ENCODE peak calls at places on chromosomes 7 and 10, in nine cellular contexts. A is sciatic nerve, H is Calu3, P is epithelial cell of esophagus, G is cardiac septum, N is OCI-LY7, F is keratinocyte, T is glutamatergic neuron, Z is NCI-H187 treated with DMSO at 0.1 percent for 48 hours. D is an unnamed sample.

GRCh38 chr10:49844775-49845561 is 82.8 kb upstream of the OGDHL start:
- DNase-seq in A (no peak), H (peak), P (peak), G (no peak), N (no peak), F (no peak), T (no peak), Z (no peak), D (peak)

GRCh38 chr7:32079530-32079929 is 9.3 kb upstream of the PDE1C start:
- DNase-seq in A (no peak), H (no peak), P (no peak), G (peak), N (no peak), F (no peak), T (no peak), Z (no peak), D (no peak)

GRCh38 chr10:93481931-93482834 is at the start of gene MYOF:
- DNase-seq in A (peak), H (peak), P (peak), G (no peak), N (peak), F (no peak), T (no peak), Z (no peak), D (peak)

GRCh38 chr7:39413866-39414668 is 152.1 kb upstream of the YAE1 start:
- DNase-seq in A (peak), H (peak), P (peak), G (no peak), N (peak), F (no peak), T (peak), Z (no peak), D (peak)

GRCh38 chr10:114538544-114538906 is 119.5 kb downstream of the ABLIM1 start:
- DNase-seq in A (no peak), H (peak), P (peak), G (no peak), N (peak), F (no peak), T (no peak), Z (no peak), D (no peak)

GRCh38 chr7:29588900-29589696 is 25.5 kb downstream of the PRR15 start:
- DNase-seq in A (no peak), H (peak), P (peak), G (no peak), N (peak), F (no peak), T (peak), Z (no peak), D (peak)

GRCh38 chr10:116985611-116986010 is 19.4 kb downstream of the SHTN1 start:
- DNase-seq in A (no peak), H (no peak), P (peak), G (no peak), N (no peak), F (no peak), T (no peak), Z (no peak), D (no peak)

GRCh38 chr7:74284781-74285259 is 4.4 kb upstream of the CLIP2 start:
- DNase-seq in A (no peak), H (peak), P (no peak), G (no peak), N (no peak), F (no peak), T (peak), Z (no peak), D (peak)

GRCh38 chr7:12490105-12490688 is 80.3 kb upstream of the SCIN start:
- DNase-seq in A (no peak), H (no peak), P (peak), G (no peak), N (peak), F (no peak), T (no peak), Z (peak), D (peak)

GRCh38 chr7:55576753-55577152 is 4.5 kb upstream of the VOPP1 start:
- DNase-seq in A (no peak), H (no peak), P (no peak), G (no peak), N (no peak), F (no peak), T (no peak), Z (no peak), D (no peak)

GRCh38 chr10:108204528-108205313 is 1040.2 kb upstream of the SORCS1 start:
- DNase-seq in A (no peak), H (no peak), P (peak), G (no peak), N (peak), F (no peak), T (peak), Z (no peak), D (peak)

GRCh38 chr7:134165266-134165665 is 38.1 kb downstream of the LRGUK start:
- DNase-seq in A (no peak), H (no peak), P (no peak), G (no peak), N (no peak), F (no peak), T (no peak), Z (no peak), D (no peak)

GRCh38 chr7:12174931-12175330 is 36.2 kb upstream of the TMEM106B start:
- DNase-seq in A (no peak), H (no peak), P (peak), G (no peak), N (no peak), F (no peak), T (no peak), Z (no peak), D (no peak)

GRCh38 chr10:127702201-127702600 is 34.8 kb upstream of the FOXI2 start:
- DNase-seq in A (no peak), H (no peak), P (no peak), G (no peak), N (no peak), F (no peak), T (no peak), Z (no peak), D (no peak)

GRCh38 chr10:112915590-112916572 is 34.2 kb upstream of the TCF7L2 start:
- DNase-seq in A (no peak), H (peak), P (peak), G (no peak), N (no peak), F (no peak), T (no peak), Z (no peak), D (peak)

GRCh38 chr10:96587255-96588059 is 645 bp upstream of the TM9SF3 start:
- DNase-seq in A (peak), H (no peak), P (peak), G (peak), N (peak), F (no peak), T (no peak), Z (no peak), D (peak)

GRCh38 chr10:93150289-93150688 is 76.6 kb downstream of the CYP26A1 start:
- DNase-seq in A (no peak), H (peak), P (peak), G (no peak), N (no peak), F (no peak), T (no peak), Z (no peak), D (no peak)

GRCh38 chr7:154598405-154598804 is 404.5 kb downstream of the PAXIP1 start:
- DNase-seq in A (no peak), H (no peak), P (no peak), G (no peak), N (no peak), F (no peak), T (no peak), Z (no peak), D (no peak)

GRCh38 chr10:11141571-11142091 is 124.0 kb downstream of the CELF2 start:
- DNase-seq in A (no peak), H (no peak), P (peak), G (no peak), N (no peak), F (no peak), T (no peak), Z (no peak), D (no peak)

GRCh38 chr10:113681533-113682470 is 2.1 kb downstream of the CASP7 start:
- DNase-seq in A (no peak), H (no peak), P (no peak), G (no peak), N (no peak), F (no peak), T (no peak), Z (no peak), D (no peak)

GRCh38 chr10:91159254-91159783 is 61.1 kb upstream of the PCGF5 start:
- DNase-seq in A (no peak), H (no peak), P (no peak), G (no peak), N (no peak), F (no peak), T (no peak), Z (no peak), D (no peak)

GRCh38 chr7:51251292-51251691 is 65.3 kb downstream of the COBL start:
- DNase-seq in A (no peak), H (no peak), P (no peak), G (no peak), N (no peak), F (no peak), T (no peak), Z (no peak), D (no peak)

GRCh38 chr10:1360581-1361164 is 304.5 kb downstream of the WDR37 start:
- DNase-seq in A (no peak), H (no peak), P (no peak), G (peak), N (no peak), F (no peak), T (no peak), Z (no peak), D (no peak)

GRCh38 chr10:97180367-97180763 is 5.4 kb downstream of the SLIT1 start:
- DNase-seq in A (no peak), H (no peak), P (no peak), G (peak), N (no peak), F (no peak), T (no peak), Z (no peak), D (no peak)

GRCh38 chr7:143305423-143306070 is 10.4 kb upstream of the CLCN1 start:
- DNase-seq in A (peak), H (peak), P (peak), G (peak), N (peak), F (no peak), T (peak), Z (no peak), D (peak)

GRCh38 chr7:38858281-38858884 is 50.6 kb downstream of the VPS41 start:
- DNase-seq in A (no peak), H (peak), P (peak), G (no peak), N (no peak), F (no peak), T (no peak), Z (no peak), D (no peak)

GRCh38 chr7:73683916-73684693 is 708 bp downstream of the BUD23 start:
- DNase-seq in A (no peak), H (no peak), P (no peak), G (no peak), N (no peak), F (no peak), T (no peak), Z (no peak), D (no peak)

GRCh38 chr7:13639416-13639815 is 350.1 kb downstream of the ETV1 start:
- DNase-seq in A (no peak), H (no peak), P (no peak), G (no peak), N (no peak), F (no peak), T (peak), Z (no peak), D (no peak)

GRCh38 chr7:45715471-45716352 is 141.5 kb downstream of the ADCY1 start:
- DNase-seq in A (no peak), H (no peak), P (no peak), G (no peak), N (no peak), F (no peak), T (no peak), Z (no peak), D (no peak)

GRCh38 chr10:84452006-84452405 is 123.6 kb downstream of the CCSER2 start:
- DNase-seq in A (no peak), H (no peak), P (peak), G (no peak), N (no peak), F (no peak), T (no peak), Z (no peak), D (no peak)

GRCh38 chr10:125014086-125014830 is 72.3 kb downstream of the ZRANB1 start:
- DNase-seq in A (no peak), H (no peak), P (no peak), G (no peak), N (no peak), F (no peak), T (no peak), Z (no peak), D (no peak)

GRCh38 chr7:124784879-124785818 is 19.6 kb upstream of the GPR37 start:
- DNase-seq in A (peak), H (peak), P (peak), G (no peak), N (peak), F (peak), T (peak), Z (no peak), D (peak)

GRCh38 chr7:103123529-103123928 is 25.4 kb downstream of the NAPEPLD start:
- DNase-seq in A (no peak), H (no peak), P (no peak), G (no peak), N (no peak), F (no peak), T (no peak), Z (no peak), D (no peak)